ENCODE peak calls at places on chromosomes 13 and 19, in four cellular contexts. E is H9, T is H1, O is trophoblast cell. Q is an unnamed sample. For H3K4me1 and H3K79me2, the result is how much of the 10 kb centered on the place peaks cover.

GRCh38 chr19:30856786-30857185 is 484.6 kb downstream of the ZNF536 start:
- DNase-seq in E (no peak), T (no peak), O (no peak), Q (no peak)

GRCh38 chr19:35908977-35909683 is 1.0 kb upstream of the TYROBP start:
- DNase-seq in E (no peak), O (peak), T (no peak), Q (no peak)

GRCh38 chr13:99905224-99905623 is 66.3 kb downstream of the ZIC5 start:
- DNase-seq in O (no peak), T (no peak), E (no peak), Q (no peak)

GRCh38 chr19:52094526-52094925 is 1.0 kb downstream of the ZNF841 start:
- DNase-seq in E (no peak), T (no peak), O (peak), Q (no peak)

GRCh38 chr19:15448014-15448777 is 1.6 kb downstream of the WIZ start:
- DNase-seq in T (no peak), O (no peak), E (no peak), Q (no peak)

GRCh38 chr19:30691767-30692516 is 319.8 kb downstream of the ZNF536 start:
- DNase-seq in O (no peak), T (no peak), E (no peak), Q (no peak)

GRCh38 chr13:109370486-109370885 is 415.9 kb downstream of the IRS2 start:
- DNase-seq in E (no peak), O (no peak), T (no peak), Q (no peak)

GRCh38 chr13:30713133-30713532 is 22.2 kb upstream of the ALOX5AP start:
- DNase-seq in T (no peak), E (no peak), O (peak), Q (no peak)

GRCh38 chr19:18794692-18795091 is 3.6 kb upstream of the COMP start:
- DNase-seq in T (no peak), O (no peak), E (no peak), Q (no peak)

GRCh38 chr19:18086590-18087138 is at the start of gene IL12RB1:
- DNase-seq in O (no peak), E (no peak), T (no peak), Q (no peak)

GRCh38 chr13:43072394-43072793 is 49.0 kb downstream of the DNAJC15 start:
- DNase-seq in O (peak), T (no peak), E (no peak), Q (peak)

GRCh38 chr19:10079031-10079453 is 7.1 kb upstream of the SHFL start:
- DNase-seq in E (no peak), O (no peak), T (no peak), Q (no peak)

GRCh38 chr19:35513975-35514809 is 743 bp upstream of the DMKN start:
- DNase-seq in E (peak), O (no peak), T (no peak), Q (peak)

GRCh38 chr13:25874907-25875306 is 176.9 kb downstream of the SHISA2 start:
- DNase-seq in O (peak), E (no peak), T (no peak), Q (peak)

GRCh38 chr19:17915940-17916593 is 16.7 kb upstream of the CCDC124 start:
- DNase-seq in O (peak), T (no peak), E (no peak), Q (no peak)

GRCh38 chr13:90365130-90365529 is 982.4 kb upstream of the MIR17HG start:
- DNase-seq in T (no peak), O (no peak), E (no peak), Q (no peak)

GRCh38 chr13:76825415-76825814 is 60.8 kb downstream of the KCTD12 start:
- DNase-seq in O (no peak), E (no peak), T (no peak), Q (no peak)

GRCh38 chr13:34942732-34943674 is 933 bp downstream of the NBEA start:
- DNase-seq in E (peak), T (no peak), O (no peak), Q (peak)

GRCh38 chr19:6047741-6048231 is 62.5 kb downstream of the RFX2 start:
- DNase-seq in E (peak), O (peak), T (no peak), Q (peak)

GRCh38 chr13:80473695-80474094 is 132.8 kb upstream of the SPRY2 start:
- DNase-seq in E (no peak), T (no peak), O (no peak), Q (no peak)

GRCh38 chr13:80436571-80437169 is 95.7 kb upstream of the SPRY2 start:
- DNase-seq in O (no peak), E (no peak), T (no peak), Q (no peak)

GRCh38 chr19:55386515-55386947 is 799 bp downstream of the RPL28 start:
- DNase-seq in T (no peak), E (no peak), O (peak), Q (no peak)

GRCh38 chr19:18450934-18451836 is 13.3 kb upstream of the ISYNA1 start:
- DNase-seq in T (no peak), O (peak), E (peak), Q (peak)

GRCh38 chr19:38793671-38794070 is 4.7 kb downstream of the LGALS7B start:
- DNase-seq in O (no peak), E (no peak), T (no peak), Q (no peak)

GRCh38 chr13:31114641-31115040 is 47.1 kb downstream of the HSPH1 start:
- DNase-seq in T (no peak), E (no peak), O (no peak), Q (no peak)

GRCh38 chr13:48403151-48403631 is 9.7 kb downstream of the LPAR6 start:
- DNase-seq in O (peak), T (no peak), E (no peak), Q (no peak)

GRCh38 chr13:28611654-28612131 is 47.2 kb upstream of the POMP start:
- DNase-seq in E (no peak), T (no peak), O (peak), Q (peak)

GRCh38 chr13:30477346-30478235 is 11.9 kb upstream of the HMGB1 start:
- DNase-seq in T (no peak), E (peak), O (no peak), Q (peak)

GRCh38 chr19:7550987-7551761 is 15.7 kb downstream of the PNPLA6 start:
- DNase-seq in O (peak), E (peak), T (peak), Q (peak)

GRCh38 chr13:28609936-28610335 is 49.0 kb upstream of the POMP start:
- DNase-seq in T (no peak), O (no peak), E (no peak), Q (no peak)

DNA sequence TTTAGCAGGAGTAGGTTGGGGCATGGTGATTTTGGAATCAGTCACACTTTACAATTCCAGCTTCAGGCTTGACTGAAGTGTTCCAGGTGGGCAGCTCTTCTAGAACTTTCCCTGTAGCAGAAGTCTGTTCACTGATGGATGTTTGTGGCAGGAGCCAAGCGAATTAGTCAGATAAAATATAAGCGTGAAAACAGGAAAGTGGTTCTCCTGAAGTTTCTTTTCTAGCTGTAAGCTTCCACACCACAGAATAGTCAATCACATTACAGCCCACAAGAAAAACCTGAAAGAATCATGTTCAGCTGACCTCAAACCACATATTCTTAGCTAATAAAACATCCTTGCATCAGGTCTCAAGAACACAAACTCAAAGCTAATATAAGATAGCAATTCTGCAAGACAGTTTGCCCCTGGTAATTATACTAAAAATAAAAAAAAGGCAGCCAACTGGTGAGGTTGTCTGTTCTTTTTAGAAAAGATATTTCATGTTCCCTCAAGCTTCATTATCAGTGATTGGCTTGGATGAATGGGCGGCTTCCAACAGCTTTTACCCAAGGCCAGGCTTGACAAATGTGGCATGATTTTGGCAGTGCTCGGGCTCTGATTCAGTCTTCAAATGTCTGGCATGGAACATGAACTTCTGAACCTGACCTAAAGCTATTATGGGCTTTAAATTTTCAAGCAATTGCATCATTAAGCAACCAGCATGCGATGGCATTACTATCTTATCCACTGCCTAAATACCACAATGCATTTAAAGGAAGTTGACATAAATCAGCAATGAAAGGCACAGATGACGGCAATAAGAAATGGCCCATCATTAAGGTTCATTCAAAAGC is 136.8 kb downstream of the DCLK1 start:
- DNase-seq in E (no peak), O (peak), T (no peak), Q (peak)
- H3K4me1 ChIP-seq in E (under half), O (under half), T (under half), Q (under half)

GRCh38 chr13:112179421-112179820 is 112.5 kb downstream of the SOX1 start:
- DNase-seq in O (no peak), E (no peak), T (no peak), Q (no peak)
- H3K18ac ChIP-seq in O (no peak), E (no peak), T (no peak), Q (no peak)

DNA sequence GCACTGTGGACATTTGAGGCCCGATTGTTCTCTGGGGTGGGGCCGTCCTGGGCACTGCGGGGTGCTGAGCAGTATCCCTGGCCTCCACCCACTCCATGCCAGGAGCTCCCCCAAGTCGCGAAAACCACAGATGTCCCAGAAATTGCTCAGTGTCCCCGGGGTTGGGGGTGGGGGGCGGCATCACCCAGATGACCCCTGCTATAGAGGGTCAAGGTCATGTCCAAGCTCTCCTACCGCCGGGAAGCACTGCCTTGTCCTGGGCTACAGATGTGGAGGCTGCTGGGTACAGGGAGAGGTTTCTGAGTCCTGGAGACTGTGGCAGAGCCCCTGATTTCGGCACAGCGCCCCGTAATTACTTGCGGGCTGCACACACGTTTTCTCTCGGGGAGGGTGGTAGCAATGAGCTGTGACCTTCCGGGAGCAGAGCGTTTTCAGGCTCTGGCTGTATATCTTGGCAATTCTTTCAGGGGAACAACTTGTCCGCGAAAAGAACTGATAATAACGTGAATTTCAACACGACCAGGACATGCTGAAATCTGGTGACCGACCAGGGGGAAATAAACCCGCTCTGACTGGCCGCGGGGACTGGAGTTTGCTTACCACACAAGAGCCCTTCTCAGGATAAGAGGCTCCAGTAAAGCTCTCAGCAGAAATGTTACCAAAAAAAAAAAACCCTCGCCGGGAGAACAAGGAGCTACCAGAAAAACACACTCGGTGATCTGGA is 68.1 kb downstream of the GNG7 start:
- DNase-seq in O (no peak), E (no peak), T (no peak), Q (no peak)
- H3K79me2 ChIP-seq in O (under half), E (under half), T (under half), Q (under half)

DNA sequence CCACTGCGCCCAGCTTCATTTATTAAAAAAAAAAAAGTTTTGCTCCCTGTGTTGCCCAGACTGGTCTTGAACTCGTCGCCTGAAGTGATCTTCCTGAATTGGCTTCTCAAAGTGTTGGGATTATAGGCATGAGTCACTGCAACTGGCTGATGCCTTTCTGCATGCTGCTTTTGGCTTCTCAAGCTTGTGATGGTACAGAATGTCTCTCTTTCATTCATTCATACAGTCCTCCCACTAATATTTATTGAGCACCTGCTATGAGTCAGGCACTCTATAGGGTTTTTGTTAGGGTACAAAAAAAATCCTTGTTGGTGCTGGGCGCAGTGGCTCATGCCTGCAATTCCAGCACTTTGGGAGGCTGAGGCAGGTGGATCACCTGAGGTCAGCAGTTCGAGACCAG is 9.0 kb downstream of the TSPAN16 start:
- DNase-seq in E (no peak), O (no peak), T (no peak), Q (no peak)
- H3K4me1 ChIP-seq in E (under half), O (under half), T (under half), Q (under half)

GRCh38 chr19:49487277-49488045 is at the start of gene RPL13A:
- DNase-seq in E (peak), O (peak), T (peak), Q (peak)

GRCh38 chr19:49489601-49490167 is 2.3 kb downstream of the RPL13A start:
- DNase-seq in O (peak), E (peak), T (no peak), Q (no peak)

GRCh38 chr19:49488863-49489537 is 1.6 kb downstream of the RPL13A start:
- DNase-seq in E (peak), O (no peak), T (no peak), Q (no peak)

GRCh38 chr19:49486710-49487276 is 615 bp upstream of the RPL13A start:
- DNase-seq in T (no peak), O (no peak), E (no peak), Q (no peak)

DNA sequence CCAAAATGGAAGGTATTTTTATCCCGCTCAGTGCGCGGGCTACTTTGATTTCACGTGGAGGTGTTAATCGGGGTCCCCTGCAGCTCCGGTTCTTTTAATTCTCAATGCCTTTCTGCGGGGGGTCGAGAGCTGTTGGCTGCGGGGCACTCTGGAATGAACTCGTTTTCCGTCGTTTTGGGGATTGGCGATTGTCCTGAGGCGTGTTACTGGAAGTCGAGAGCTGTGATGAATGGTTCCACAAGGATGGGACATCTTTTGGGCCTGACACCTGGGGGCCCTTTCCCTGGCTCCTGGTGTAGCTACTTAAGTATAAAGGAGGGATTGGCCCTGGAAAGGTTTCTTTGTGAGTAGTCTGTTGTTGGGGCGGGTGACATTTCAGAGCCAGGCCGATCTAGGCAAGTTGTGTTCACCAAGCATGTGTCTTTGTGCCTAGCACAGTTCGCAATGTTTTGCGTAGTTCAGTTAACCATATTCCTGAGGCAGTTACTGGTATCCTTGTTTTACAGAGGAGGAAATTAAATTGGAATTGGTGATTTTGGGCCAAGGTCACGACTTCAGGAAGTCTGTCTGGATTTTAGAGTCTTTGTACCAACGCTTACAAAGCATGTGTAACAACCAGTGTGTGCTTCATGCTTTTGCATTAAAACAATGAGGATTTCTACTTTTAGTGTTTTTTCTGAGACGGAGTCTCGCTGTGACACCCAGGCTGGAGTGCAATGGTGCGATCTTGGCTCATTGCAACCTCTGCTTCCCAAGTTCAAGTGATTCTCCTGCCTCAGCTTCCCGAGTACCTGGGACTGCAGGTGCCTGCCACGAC is 846 bp downstream of the RPL13A start:
- DNase-seq in E (no peak), O (peak), T (no peak), Q (peak)
- H3K18ac ChIP-seq in E (peak), O (peak), T (peak), Q (peak)

GRCh38 chr13:50277906-50278305 is 262.7 kb downstream of the KCNRG start:
- DNase-seq in O (no peak), E (no peak), T (no peak), Q (no peak)
- H3K79me2 ChIP-seq in O (under half), E (under half), T (under half), Q (under half)

GRCh38 chr19:50334741-50335421 is 5.7 kb upstream of the KCNC3 start:
- DNase-seq in O (no peak), T (no peak), E (no peak), Q (no peak)
- H3K4me1 ChIP-seq in O (under half), T (under half), E (under half), Q (under half)

DNA sequence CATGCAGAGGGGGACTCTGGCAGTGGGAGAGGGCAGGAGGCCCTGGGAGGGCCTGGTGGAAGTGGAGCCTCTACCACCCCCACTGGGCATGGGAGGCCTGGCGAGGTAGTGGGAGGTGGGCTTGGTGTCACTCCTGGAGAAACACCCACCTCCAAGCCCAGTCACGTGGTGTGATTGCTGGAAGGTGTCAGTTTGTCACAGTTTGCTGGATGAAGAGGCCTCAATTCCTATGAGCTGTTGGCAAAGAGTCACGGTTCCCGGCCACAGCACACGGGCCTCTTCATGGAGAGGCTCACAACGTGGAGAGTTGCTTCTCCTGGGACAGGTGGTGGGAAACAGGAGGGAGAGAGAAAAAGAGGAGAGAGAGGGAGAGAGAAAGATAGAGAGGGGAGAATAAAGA is 684.1 kb upstream of the ARGLU1 start:
- DNase-seq in T (no peak), E (no peak), O (no peak), Q (no peak)
- H3K18ac ChIP-seq in T (no peak), E (no peak), O (no peak), Q (no peak)

GRCh38 chr19:40283414-40284250 is 1.5 kb downstream of the AKT2 start:
- DNase-seq in T (no peak), E (no peak), O (no peak), Q (no peak)
- H3K79me2 ChIP-seq in T (half or more), E (under half), O (under half), Q (half or more)

DNA sequence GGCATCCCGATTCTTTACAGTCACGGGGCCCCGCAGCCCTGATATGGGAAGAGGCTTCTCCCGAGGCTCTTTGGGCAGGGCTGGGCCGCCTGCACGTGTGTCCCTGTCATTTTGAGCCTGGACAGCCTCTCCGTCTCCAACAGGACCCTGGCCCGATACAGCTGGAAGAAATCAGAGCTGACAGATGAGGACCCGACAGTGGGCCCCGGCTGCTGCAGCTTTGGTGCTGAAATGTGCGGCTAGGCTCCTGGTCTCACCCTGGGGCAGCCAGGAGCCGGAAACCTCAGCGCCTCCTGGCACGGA is 3.2 kb downstream of the PIAS4 start:
- DNase-seq in E (no peak), O (no peak), T (no peak), Q (no peak)
- H3K4me1 ChIP-seq in E (under half), O (under half), T (under half), Q (under half)